ENCODE peak calls at places on chromosomes 4 and X, in five cellular contexts. O, C, U, P and V are unnamed samples. For H3K36me3, the result is how much of the 10 kb centered on the place peaks cover.

GRCh38 chrX:1511829-1512228 is 25.2 kb downstream of the P2RY8 start:
- DNase-seq in P (no peak), O (no peak), C (no peak), U (no peak), V (no peak)

GRCh38 chrX:10722804-10723364 is 102.5 kb upstream of the MID1 start:
- DNase-seq in P (peak), C (peak), U (peak), O (no peak), V (peak)

GRCh38 chr4:26468283-26468949 is 21.9 kb downstream of the CCKAR start:
- DNase-seq in P (no peak), U (no peak), C (no peak), O (peak), V (no peak)

GRCh38 chr4:110049951-110050925 is 137.6 kb downstream of the EGF start:
- DNase-seq in C (no peak), P (peak), O (no peak), U (peak), V (peak)

GRCh38 chr4:48017108-48017527 is 546 bp downstream of the NIPAL1 start:
- DNase-seq in P (peak), C (peak), O (no peak), U (peak), V (peak)

GRCh38 chr4:76377922-76378321 is 43.0 kb downstream of the CCDC158 start:
- DNase-seq in P (peak), O (no peak), C (no peak), U (peak), V (peak)

GRCh38 chrX:140762061-140762460 is 52.5 kb downstream of the LINC00632 start:
- DNase-seq in P (peak), U (peak), C (no peak), O (no peak), V (peak)

GRCh38 chr4:36254355-36254754 is 10.0 kb upstream of the ARAP2 start:
- DNase-seq in C (no peak), P (no peak), U (no peak), O (no peak), V (no peak)

GRCh38 chrX:27619459-27619858 is 29.3 kb downstream of the DCAF8L2 start:
- DNase-seq in P (no peak), C (no peak), O (no peak), U (peak), V (no peak)

GRCh38 chrX:12722314-12722713 is 68.9 kb upstream of the PRPS2 start:
- DNase-seq in C (no peak), P (no peak), U (no peak), O (no peak), V (no peak)

GRCh38 chr4:20062054-20062453 is 189.7 kb upstream of the SLIT2 start:
- DNase-seq in O (no peak), C (no peak), U (no peak), P (peak), V (no peak)

GRCh38 chrX:40189621-40190020 is 91.9 kb upstream of the BCOR start:
- DNase-seq in O (no peak), C (no peak), U (no peak), P (no peak), V (no peak)

GRCh38 chr4:89296871-89297270 is 10.7 kb downstream of the GPRIN3 start:
- DNase-seq in P (no peak), U (no peak), O (no peak), C (no peak), V (no peak)

GRCh38 chr4:113623274-113623894 is 138.2 kb downstream of the CAMK2D start:
- DNase-seq in P (peak), U (no peak), O (no peak), C (no peak), V (no peak)

GRCh38 chrX:104565791-104566687 is at the start of gene IL1RAPL2:
- DNase-seq in U (no peak), P (no peak), O (no peak), C (no peak), V (no peak)

GRCh38 chr4:33961751-33962150 is 2282.6 kb downstream of the ARAP2 start:
- DNase-seq in C (no peak), U (no peak), O (no peak), P (peak), V (no peak)

GRCh38 chrX:93419642-93420041 is 253.7 kb downstream of the NAP1L3 start:
- DNase-seq in P (no peak), C (no peak), U (no peak), O (no peak), V (no peak)

GRCh38 chr4:17482716-17483115 is 29.2 kb downstream of the QDPR start:
- DNase-seq in U (no peak), C (no peak), P (no peak), O (no peak), V (no peak)

GRCh38 chrX:72366746-72367145 is 61.0 kb upstream of the CITED1 start:
- DNase-seq in P (no peak), C (no peak), O (no peak), U (no peak), V (no peak)

GRCh38 chrX:63963382-63963781 is 178.4 kb upstream of the ARHGEF9 start:
- DNase-seq in U (no peak), P (no peak), O (no peak), C (no peak), V (no peak)

GRCh38 chr4:166846939-166847338 is 387.4 kb downstream of the SPOCK3 start:
- DNase-seq in P (no peak), U (no peak), C (no peak), O (no peak), V (no peak)

GRCh38 chrX:121858867-121859647 is 811.6 kb downstream of the GLUD2 start:
- DNase-seq in P (no peak), U (no peak), O (peak), C (no peak), V (no peak)

GRCh38 chr4:70559924-70560323 is 32.1 kb upstream of the AMBN start:
- DNase-seq in C (no peak), O (no peak), P (no peak), U (no peak), V (no peak)

GRCh38 chr4:78864405-78865024 is 74.7 kb downstream of the PAQR3 start:
- DNase-seq in C (no peak), U (peak), P (peak), O (no peak), V (peak)

GRCh38 chrX:38400401-38400910 is 48.1 kb downstream of the OTC start:
- DNase-seq in P (no peak), C (no peak), O (no peak), U (no peak), V (no peak)

GRCh38 chr4:104394409-104394813 is 100.3 kb downstream of the CXXC4 start:
- DNase-seq in O (no peak), C (no peak), P (no peak), U (no peak), V (no peak)

GRCh38 chr4:80101768-80102116 is 28.7 kb upstream of the ANTXR2 start:
- DNase-seq in P (peak), O (no peak), U (no peak), C (no peak), V (no peak)

GRCh38 chr4:71081192-71081591 is 87.7 kb downstream of the DCK start:
- DNase-seq in P (peak), C (no peak), O (no peak), U (no peak), V (no peak)

GRCh38 chrX:137915466-137915865 is 349.5 kb downstream of the ZIC3 start:
- DNase-seq in O (no peak), P (no peak), C (no peak), U (no peak), V (no peak)

GRCh38 chr4:77773101-77773500 is 46.1 kb downstream of the CNOT6L start:
- DNase-seq in U (no peak), C (no peak), O (no peak), P (peak), V (no peak)

GRCh38 chr4:552059-552458 is 24.0 kb downstream of the TMEM271 start:
- DNase-seq in P (no peak), C (no peak), U (no peak), O (no peak), V (no peak)

GRCh38 chr4:64399313-64400109 is 9.7 kb downstream of the TECRL start:
- DNase-seq in P (no peak), O (no peak), C (no peak), U (no peak), V (no peak)

DNA sequence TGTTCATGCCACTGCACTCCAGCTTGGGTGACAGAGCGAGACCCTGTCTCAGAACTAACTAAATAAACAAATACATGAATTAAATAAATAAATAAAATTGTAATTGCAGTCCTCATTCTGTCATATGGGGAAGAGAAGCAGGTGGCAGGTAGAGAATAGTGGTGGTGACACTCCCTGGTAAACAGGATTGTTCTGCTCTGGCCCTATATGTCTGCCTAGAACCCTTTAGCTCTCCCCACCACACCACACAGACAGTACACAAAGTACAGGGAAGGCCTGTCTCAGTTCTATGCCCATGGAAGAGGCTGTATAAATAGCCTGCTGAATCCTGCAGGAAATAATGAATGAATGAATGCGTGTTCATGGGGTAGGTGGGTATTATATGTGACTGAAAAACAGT is 117.7 kb downstream of the CEP135 start:
- DNase-seq in C (no peak), U (no peak), P (no peak), O (no peak), V (no peak)
- H3K36me3 ChIP-seq in C (under half), U (under half), P (under half), O (under half), V (under half)

GRCh38 chr4:5752803-5753184 is 41.8 kb downstream of the EVC start:
- DNase-seq in O (no peak), U (no peak), C (no peak), P (no peak), V (no peak)
- H3K36me3 ChIP-seq in O (half or more), U (under half), C (under half), P (half or more), V (under half)

DNA sequence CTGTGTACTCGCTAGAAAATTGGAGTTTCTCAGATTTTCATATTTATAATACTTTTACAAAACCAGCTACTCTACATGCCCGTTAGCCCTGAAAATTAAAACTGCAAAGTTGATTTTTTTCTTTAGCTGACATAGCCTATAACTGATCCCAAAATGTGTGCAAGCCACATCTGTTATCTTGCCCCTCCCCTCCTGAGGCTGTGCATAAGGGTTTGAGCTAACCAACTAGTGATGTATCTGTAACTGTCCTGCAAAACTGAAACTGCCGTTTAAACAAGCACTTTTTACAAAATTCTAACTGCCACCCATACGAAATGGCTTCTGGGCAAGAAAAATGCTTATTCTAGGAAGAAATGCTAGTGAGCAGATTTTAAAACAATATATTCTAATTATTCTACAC is 59.1 kb downstream of the EDNRA start:
- DNase-seq in C (no peak), U (no peak), P (no peak), O (no peak), V (no peak)
- H3K36me3 ChIP-seq in C (under half), U (under half), P (under half), O (under half), V (under half)

GRCh38 chrX:136221851-136222513 is 29.2 kb downstream of the MAP7D3 start:
- DNase-seq in P (no peak), U (no peak), O (no peak), C (no peak), V (no peak)

GRCh38 chrX:136219893-136220292 is 31.3 kb downstream of the MAP7D3 start:
- DNase-seq in U (no peak), C (no peak), P (no peak), O (no peak), V (no peak)

GRCh38 chrX:136215559-136215958 is 35.6 kb downstream of the MAP7D3 start:
- DNase-seq in C (no peak), P (peak), U (no peak), O (no peak), V (no peak)

GRCh38 chrX:136214551-136214950 is 36.6 kb downstream of the MAP7D3 start:
- DNase-seq in U (peak), P (peak), O (no peak), C (no peak), V (no peak)

GRCh38 chrX:136220535-136220934 is 30.7 kb downstream of the MAP7D3 start:
- DNase-seq in P (no peak), U (no peak), O (no peak), C (no peak), V (no peak)
- H3K36me3 ChIP-seq in P (under half), U (under half), O (under half), C (under half), V (under half)

GRCh38 chr4:13612569-13612968 is 15.0 kb downstream of the BOD1L1 start:
- DNase-seq in C (no peak), P (no peak), U (no peak), O (no peak), V (no peak)
- H3K36me3 ChIP-seq in C (under half), P (under half), U (under half), O (half or more), V (under half)

DNA sequence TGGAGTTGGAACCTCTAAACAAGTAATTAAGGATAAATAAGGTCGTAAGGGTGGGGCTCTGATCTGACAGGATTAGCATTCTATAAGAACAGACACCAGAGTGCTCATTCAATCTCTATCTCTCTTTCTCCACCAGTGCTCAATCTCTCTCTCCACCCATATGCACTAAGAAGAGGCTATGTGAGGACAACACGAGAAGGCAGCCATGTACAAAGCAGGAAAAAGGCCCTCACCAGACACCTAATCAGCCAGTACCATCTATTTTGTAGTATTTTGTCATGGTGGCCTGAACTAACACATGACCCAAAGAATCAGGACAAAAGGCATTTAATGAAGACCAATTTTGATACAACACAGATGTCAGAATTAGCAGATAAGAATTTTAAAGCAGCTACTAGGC is 16.8 kb downstream of the RFC1 start:
- DNase-seq in C (no peak), P (no peak), U (no peak), O (no peak), V (no peak)
- H3K36me3 ChIP-seq in C (under half), P (under half), U (under half), O (under half), V (under half)

DNA sequence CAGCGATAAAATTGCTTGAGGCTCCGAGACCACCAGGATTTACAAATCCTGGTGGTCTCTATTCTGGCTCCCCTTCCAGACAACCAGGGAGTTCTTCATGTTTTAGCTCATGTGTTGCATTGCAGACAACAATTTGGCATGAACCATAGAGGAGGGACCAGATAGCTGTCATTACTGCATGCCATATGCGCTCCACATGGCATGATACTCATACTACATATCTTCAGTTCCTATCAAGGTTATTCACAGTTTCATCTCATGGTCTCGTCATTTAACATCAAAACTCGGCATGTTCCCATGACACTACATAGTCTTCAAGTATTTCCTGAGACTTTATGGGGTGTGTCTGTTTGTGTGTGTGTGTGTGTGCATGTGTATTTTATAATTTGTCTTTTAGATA is 220.3 kb downstream of the OR13H1 start:
- DNase-seq in U (no peak), P (no peak), C (no peak), O (no peak), V (no peak)
- H3K36me3 ChIP-seq in U (under half), P (under half), C (under half), O (under half), V (under half)